ENCODE peak calls at places on chromosomes 1 and 21, in nine cellular contexts. S is adrenal gland, R is thoracic aorta, O is fibroblast of lung, K is aorta, N is brain microvascular endothelial cell, G is pancreas, U is body of pancreas, Q is neuronal stem cell. V is an unnamed sample.

GRCh38 chr21:36989699-36990507 is 16.6 kb upstream of the RIPPLY3 start:
- DNase-seq in R (peak; percentile 70), G (peak; percentile 95), Q (peak; percentile 91), N (peak; percentile 71), O (peak; percentile 93), S (peak; percentile 94), U (peak; percentile 94), K (peak; percentile 96), V (peak; percentile 98)

GRCh38 chr1:81801032-81801833 is 499 bp downstream of the ADGRL2 start:
- DNase-seq in R (peak; percentile 38), O (peak; percentile 97), Q (peak; percentile 88), U (peak; percentile 64), K (peak; percentile 86), S (peak; percentile 90), G (peak; percentile 73), N (peak; percentile 85), V (peak; percentile 96)

GRCh38 chr1:117241512-117241911 is 30.8 kb upstream of the VTCN1 start:
- DNase-seq in N (no peak), G (no peak), R (no peak), U (no peak), S (no peak), O (no peak), K (no peak), Q (no peak), V (no peak)

GRCh38 chr1:15755643-15756040 is 3.0 kb upstream of the FBLIM1 start:
- DNase-seq in S (no peak), R (no peak), K (no peak), G (no peak), O (no peak), N (no peak), U (no peak), Q (no peak), V (no peak)

GRCh38 chr1:196608401-196609113 is at the start of gene KCNT2:
- DNase-seq in O (peak; percentile 71), U (peak; percentile 23), K (peak; percentile 66), Q (peak; percentile 93), S (peak; percentile 69), N (peak; percentile 50), G (peak; percentile 20), R (no peak), V (peak; percentile 100)

GRCh38 chr1:201966171-201966570 is 10.9 kb downstream of the TIMM17A start:
- DNase-seq in U (no peak), R (no peak), O (no peak), Q (no peak), S (no peak), N (no peak), K (no peak), G (no peak), V (no peak)

GRCh38 chr1:11168731-11169130 is 20.4 kb upstream of the ANGPTL7 start:
- DNase-seq in U (no peak), O (no peak), K (no peak), G (no peak), R (no peak), N (no peak), Q (no peak), S (no peak), V (no peak)

GRCh38 chr1:17629460-17629859 is 90.0 kb downstream of the ARHGEF10L start:
- DNase-seq in G (no peak), U (no peak), R (no peak), K (no peak), N (no peak), Q (no peak), O (no peak), S (no peak), V (peak; percentile 32)

GRCh38 chr1:189662190-189662589 is 815.5 kb downstream of the BRINP3 start:
- DNase-seq in G (no peak), R (no peak), O (no peak), U (no peak), N (no peak), S (no peak), Q (no peak), K (no peak), V (no peak)

GRCh38 chr21:43645414-43645891 is 13.8 kb downstream of the HSF2BP start:
- DNase-seq in R (no peak), U (no peak), Q (peak; percentile 38), N (peak; percentile 84), G (no peak), K (peak; percentile 70), S (peak; percentile 85), O (peak; percentile 80), V (peak; percentile 24)

GRCh38 chr1:119251751-119252150 is 111.3 kb upstream of the WARS2 start:
- DNase-seq in N (no peak), Q (no peak), S (no peak), G (no peak), O (no peak), U (no peak), R (no peak), K (no peak), V (no peak)

GRCh38 chr1:219160942-219161341 is 12.7 kb upstream of the LYPLAL1 start:
- DNase-seq in G (no peak), Q (no peak), N (no peak), U (no peak), R (no peak), O (peak; percentile 51), S (no peak), K (no peak), V (no peak)

GRCh38 chr21:16797530-16797929 is 715.3 kb upstream of the CXADR start:
- DNase-seq in N (no peak), Q (no peak), S (no peak), G (no peak), K (no peak), O (no peak), U (no peak), R (no peak), V (no peak)

GRCh38 chr1:153978274-153978909 is 918 bp upstream of the JTB start:
- DNase-seq in O (no peak), N (no peak), G (no peak), S (no peak), K (no peak), U (no peak), Q (no peak), R (no peak), V (no peak)

DNA sequence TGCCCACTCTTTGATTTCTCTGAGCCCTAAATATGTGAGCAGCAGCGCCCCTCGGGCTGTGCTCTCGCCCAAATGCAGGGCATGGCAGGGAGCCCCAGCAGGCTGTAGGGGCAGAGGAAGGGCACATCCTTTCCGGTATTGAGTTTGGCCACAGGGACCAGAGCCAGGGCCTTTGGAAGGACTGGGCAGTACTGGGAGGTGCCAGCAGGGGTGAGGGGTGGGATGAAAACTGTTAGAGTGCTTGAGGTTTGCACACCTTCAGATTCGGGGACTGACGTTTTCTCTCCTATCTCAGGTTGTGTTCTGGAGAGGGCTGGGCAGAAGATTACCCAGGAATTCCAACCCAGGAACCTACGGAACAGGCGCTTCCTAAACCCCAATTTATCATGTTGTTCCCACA is 2.2 kb upstream of the ATP1A2 start:
- DNase-seq in N (no peak), R (no peak), O (no peak), S (no peak), Q (no peak), G (no peak), K (no peak), U (no peak), V (no peak)
- H3K27me3 ChIP-seq in N (peaks cover 48% of the 10 kb centered on the region), R (no peaks in the 10 kb centered on the region), O (peaks cover 31% of the 10 kb centered on the region), S (no peaks in the 10 kb centered on the region), Q (no peaks in the 10 kb centered on the region), G (no peaks in the 10 kb centered on the region), K (no peaks in the 10 kb centered on the region), U (no peaks in the 10 kb centered on the region), V (no peaks in the 10 kb centered on the region)

GRCh38 chr1:230682882-230683610 is 30.9 kb downstream of the AGT start:
- DNase-seq in R (no peak), U (no peak), S (no peak), N (no peak), O (peak; percentile 65), K (no peak), G (no peak), Q (no peak), V (no peak)

GRCh38 chr1:230681599-230681998 is 32.3 kb downstream of the AGT start:
- DNase-seq in S (peak; percentile 82), Q (no peak), O (peak; percentile 84), U (peak; percentile 21), N (peak; percentile 74), K (no peak), R (no peak), G (peak; percentile 44), V (no peak)

GRCh38 chr1:230680300-230681025 is 33.5 kb downstream of the AGT start:
- DNase-seq in G (no peak), S (no peak), R (no peak), K (no peak), Q (no peak), N (no peak), O (no peak), U (no peak), V (no peak)

GRCh38 chr1:230684146-230684545 is 29.8 kb downstream of the AGT start:
- DNase-seq in K (no peak), R (no peak), S (no peak), G (no peak), U (no peak), N (no peak), Q (no peak), O (no peak), V (no peak)

GRCh38 chr1:230682274-230682673 is 31.6 kb downstream of the AGT start:
- DNase-seq in G (no peak), U (no peak), O (no peak), Q (no peak), S (peak; percentile 77), R (no peak), N (no peak), K (no peak), V (no peak)
- H3K4me3 ChIP-seq in G (no peak overlapping the region), U (no peak overlapping the region), O (no peak overlapping the region), Q (no peak overlapping the region), S (no peak overlapping the region), R (no peak overlapping the region), N (no peak overlapping the region), K (no peak overlapping the region), V (no peak overlapping the region)

GRCh38 chr1:22207605-22208264 is 64.8 kb upstream of the WNT4 start:
- DNase-seq in N (no peak), K (no peak), Q (no peak), G (no peak), U (no peak), R (no peak), O (no peak), S (no peak), V (no peak)
- H3K27me3 ChIP-seq in N (peaks cover 71% of the 10 kb centered on the region), K (no peaks in the 10 kb centered on the region), Q (peaks cover 91% of the 10 kb centered on the region), G (peaks cover 29% of the 10 kb centered on the region), U (no peaks in the 10 kb centered on the region), R (peaks cover 16% of the 10 kb centered on the region), O (peaks cover 60% of the 10 kb centered on the region), S (no peaks in the 10 kb centered on the region), V (peaks cover 89% of the 10 kb centered on the region)

DNA sequence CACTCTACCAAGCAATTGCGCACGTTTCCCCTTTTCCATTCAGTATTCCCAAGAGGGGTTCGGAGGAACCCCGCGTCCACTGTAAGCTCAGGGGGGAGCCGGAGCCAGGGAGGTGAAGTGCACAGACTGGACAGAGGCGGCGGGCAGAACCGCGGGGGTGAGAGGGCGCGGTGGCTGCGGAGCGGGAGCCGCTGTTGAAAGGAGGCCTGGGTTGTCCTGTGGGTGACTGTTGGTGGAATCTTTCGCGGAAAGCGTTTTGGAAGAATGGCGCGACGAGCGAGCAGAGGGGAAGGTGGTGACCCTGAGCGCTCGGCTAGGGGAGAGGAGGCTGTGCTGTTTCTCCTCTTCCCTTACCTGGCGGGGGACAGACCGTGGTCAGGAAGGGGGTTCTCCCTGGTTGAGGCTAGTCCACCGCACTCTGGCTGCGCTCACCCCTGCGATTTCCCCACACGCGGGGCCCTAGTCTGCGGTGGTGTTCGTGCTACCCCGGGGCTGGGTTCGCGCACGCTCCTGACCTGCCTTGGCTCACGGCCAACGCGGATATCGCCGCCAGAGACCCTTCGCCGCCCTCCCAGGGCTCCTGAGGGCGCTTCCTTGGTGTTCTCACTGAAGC is 92.8 kb downstream of the PRKAB2 start:
- DNase-seq in G (no peak), N (no peak), S (no peak), K (no peak), R (no peak), O (no peak), Q (no peak), U (no peak), V (peak; percentile 47)
- H3K4me3 ChIP-seq in G (no peak overlapping the region), N (no peak overlapping the region), S (no peak overlapping the region), K (no peak overlapping the region), R (peak overlapping the region; percentile 42), O (no peak overlapping the region), Q (no peak overlapping the region), U (no peak overlapping the region), V (peak overlapping the region; percentile 39)

V was measured in WERI-Rb-1.